ENCODE peak calls at places on chromosomes 3 and 15, in eight cellular contexts. E is AG04450, T is Calu3, W is body of pancreas, U is nephron progenitor cell, X is upper lobe of left lung, Y is HFFc6, M is kidney. Q is an unnamed sample.

GRCh38 chr3:17065315-17065714 is 180.6 kb downstream of the PLCL2 start:
- DNase-seq in E (no peak), T (no peak), W (no peak), U (no peak), X (no peak), Y (no peak), M (no peak), Q (no peak)

GRCh38 chr3:128301186-128302023 is 148.1 kb downstream of the EEFSEC start:
- DNase-seq in E (no peak), T (no peak), W (no peak), U (no peak), X (no peak), Y (no peak), M (no peak), Q (peak)

GRCh38 chr3:50807266-50807665 is 132.5 kb downstream of the DOCK3 start:
- DNase-seq in E (no peak), T (peak), W (peak), U (no peak), X (peak), Y (no peak), M (no peak), Q (no peak)

GRCh38 chr3:187744169-187745151 is 808 bp downstream of the BCL6 start:
- DNase-seq in E (no peak), T (peak), W (peak), U (peak), X (peak), Y (no peak), M (peak), Q (no peak)

GRCh38 chr3:5520237-5520636 is 332.7 kb downstream of the EDEM1 start:
- DNase-seq in E (no peak), T (no peak), W (no peak), U (no peak), X (no peak), Y (no peak), M (no peak), Q (no peak)

GRCh38 chr15:57950381-57950946 is 115.0 kb downstream of the ALDH1A2 start:
- DNase-seq in E (no peak), T (peak), W (no peak), U (no peak), X (peak), Y (no peak), M (no peak), Q (no peak)

GRCh38 chr15:85793641-85794597 is 806 bp downstream of the KLHL25 start:
- DNase-seq in E (no peak), T (peak), W (peak), U (peak), X (peak), Y (no peak), M (peak), Q (peak)

GRCh38 chr3:68103811-68104210 is 449.4 kb upstream of the SUCLG2 start:
- DNase-seq in E (no peak), T (no peak), W (no peak), U (no peak), X (no peak), Y (no peak), M (no peak), Q (no peak)

GRCh38 chr3:169002689-169003088 is 660.8 kb downstream of the MECOM start:
- DNase-seq in E (no peak), T (peak), W (no peak), U (no peak), X (no peak), Y (no peak), M (no peak), Q (no peak)

GRCh38 chr3:53137835-53138446 is 7.7 kb upstream of the RFT1 start:
- DNase-seq in E (no peak), T (no peak), W (no peak), U (no peak), X (no peak), Y (peak), M (no peak), Q (no peak)

GRCh38 chr3:171261487-171261886 is 198.7 kb downstream of the TNIK start:
- DNase-seq in E (no peak), T (peak), W (no peak), U (no peak), X (no peak), Y (no peak), M (no peak), Q (no peak)

GRCh38 chr15:89671687-89672086 is 7.5 kb downstream of the PLIN1 start:
- DNase-seq in E (no peak), T (no peak), W (no peak), U (no peak), X (no peak), Y (no peak), M (no peak), Q (no peak)

GRCh38 chr3:110579841-110580550 is 491.6 kb upstream of the NECTIN3 start:
- DNase-seq in E (no peak), T (no peak), W (no peak), U (no peak), X (no peak), Y (peak), M (no peak), Q (no peak)

GRCh38 chr3:48594431-48595049 is 589 bp downstream of the COL7A1 start:
- DNase-seq in E (no peak), T (no peak), W (no peak), U (no peak), X (no peak), Y (peak), M (no peak), Q (no peak)

GRCh38 chr3:12541625-12542024 is 3.7 kb downstream of the MKRN2OS start:
- DNase-seq in E (no peak), T (peak), W (peak), U (peak), X (no peak), Y (no peak), M (no peak), Q (no peak)
- TF ChIP-seq CTCF in E (no peak), T (no peak), W (no peak), U (peak), X (no peak), Y (no peak), M (peak), Q (no peak)

GRCh38 chr15:93333826-93334225 is 244.8 kb upstream of the RGMA start:
- DNase-seq in E (no peak), T (no peak), W (no peak), U (peak), X (no peak), Y (no peak), M (no peak), Q (no peak)
- TF ChIP-seq CTCF in E (no peak), T (no peak), W (no peak), U (peak), X (no peak), Y (no peak), M (no peak), Q (no peak)

GRCh38 chr3:44913868-44914468 is 39.6 kb downstream of the TGM4 start:
- DNase-seq in E (peak), T (peak), W (peak), U (peak), X (peak), Y (peak), M (no peak), Q (no peak)

GRCh38 chr3:44918087-44918486 is 43.7 kb downstream of the TGM4 start:
- DNase-seq in E (no peak), T (no peak), W (no peak), U (no peak), X (no peak), Y (no peak), M (no peak), Q (no peak)

GRCh38 chr3:44918581-44918980 is 44.2 kb downstream of the TGM4 start:
- DNase-seq in E (no peak), T (no peak), W (no peak), U (no peak), X (no peak), Y (no peak), M (no peak), Q (no peak)

GRCh38 chr3:44914936-44915335 is 40.5 kb downstream of the TGM4 start:
- DNase-seq in E (no peak), T (peak), W (no peak), U (no peak), X (peak), Y (no peak), M (no peak), Q (no peak)

DNA sequence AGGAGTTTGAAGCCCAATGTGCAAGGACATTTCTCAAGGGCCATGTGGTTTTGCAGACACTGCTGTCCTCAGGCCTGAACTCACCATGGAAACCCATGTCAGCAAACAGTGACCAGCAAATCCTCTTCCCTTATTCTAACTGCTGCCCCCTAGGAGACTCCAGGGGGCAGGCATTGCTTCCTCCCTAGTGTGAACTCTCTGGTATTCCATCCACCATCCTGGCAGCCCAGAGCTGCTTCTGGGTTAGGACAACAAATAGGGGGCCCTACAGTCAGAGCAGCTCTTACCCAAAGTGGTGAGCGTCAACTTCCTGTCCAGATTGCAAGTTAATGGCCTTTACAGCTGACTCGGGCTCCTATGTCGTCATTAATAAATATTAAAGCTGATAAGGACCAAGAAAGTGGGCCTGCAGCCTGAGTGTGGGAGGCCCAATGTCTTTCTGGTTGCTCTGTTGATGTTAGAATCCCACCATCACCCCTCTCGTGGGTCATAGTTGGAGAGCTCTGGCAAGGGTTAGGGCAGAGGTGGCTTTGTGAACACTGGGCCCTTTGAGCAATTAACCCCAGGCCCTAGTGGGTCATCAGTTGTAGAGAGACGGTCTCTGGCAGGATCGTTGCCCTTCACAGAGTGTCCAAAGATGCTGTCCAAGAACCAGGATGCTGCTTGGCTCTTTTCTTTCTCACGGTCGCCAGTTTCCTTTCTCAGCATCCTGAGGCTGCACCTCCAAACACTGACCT is 41.5 kb downstream of the TGM4 start:
- DNase-seq in E (no peak), T (no peak), W (no peak), U (no peak), X (no peak), Y (peak), M (no peak), Q (no peak)
- TF ChIP-seq CTCF in E (peak), T (no peak), W (no peak), U (no peak), X (no peak), Y (peak), M (no peak), Q (no peak)

DNA sequence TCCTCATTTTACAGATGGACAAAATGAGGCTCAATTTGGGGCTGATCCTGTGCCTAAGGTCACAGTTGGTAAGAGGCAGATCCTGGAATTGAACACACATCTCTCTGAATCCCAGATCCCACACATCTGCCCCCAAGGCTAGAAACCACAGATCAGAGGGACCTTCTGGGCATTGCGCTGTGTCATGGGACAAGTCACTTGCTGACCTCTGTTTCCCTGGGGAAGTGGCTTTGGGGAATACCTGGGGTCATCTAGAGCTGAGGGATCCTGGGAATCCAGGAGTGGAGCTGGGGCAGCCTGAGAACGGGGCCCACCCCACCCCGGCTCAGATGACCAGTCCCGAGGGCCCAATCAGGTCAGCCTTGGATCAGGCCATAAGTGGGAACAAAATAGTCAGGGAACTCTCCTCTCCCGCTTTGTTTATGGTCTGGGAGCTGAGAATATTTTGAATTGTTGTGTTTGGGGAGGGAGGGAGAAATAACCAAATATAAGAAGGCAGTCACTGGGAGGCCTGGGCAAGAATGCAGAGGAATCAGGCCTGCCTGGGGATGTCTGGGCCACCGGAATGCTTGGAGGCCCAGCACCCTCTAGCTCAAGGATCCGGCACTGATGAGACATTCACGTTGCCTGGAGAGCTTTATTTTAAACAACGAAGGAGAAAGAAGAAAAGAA is 8.8 kb upstream of the SLC6A6 start:
- DNase-seq in E (no peak), T (no peak), W (no peak), U (peak), X (no peak), Y (no peak), M (no peak), Q (no peak)
- TF ChIP-seq CTCF in E (no peak), T (no peak), W (no peak), U (no peak), X (no peak), Y (no peak), M (no peak), Q (no peak)